ENCODE peak calls at places on chromosomes 16 and 17, in four cellular contexts. One of them, this sample, is unnamed.

GRCh38 chr17:43515641-43516040 is 30.5 kb downstream of the ETV4 start:
- DNase-seq in lung: no peak
- DNase-seq in Calu3: no peak
- DNase-seq in esophagus squamous epithelium: no peak
- DNase-seq in this sample: no peak

GRCh38 chr17:17628388-17629008 is 37.0 kb upstream of the PEMT start:
- DNase-seq in lung: no peak
- DNase-seq in esophagus squamous epithelium: no peak
- DNase-seq in Calu3: peak
- DNase-seq in this sample: no peak

GRCh38 chr16:54296543-54296942 is 10.0 kb upstream of the IRX3 start:
- DNase-seq in lung: no peak
- DNase-seq in Calu3: no peak
- DNase-seq in esophagus squamous epithelium: no peak
- DNase-seq in this sample: no peak

GRCh38 chr16:55480228-55480655 is 1.2 kb downstream of the MMP2 start:
- DNase-seq in lung: peak
- DNase-seq in esophagus squamous epithelium: no peak
- DNase-seq in Calu3: no peak
- DNase-seq in this sample: no peak

GRCh38 chr17:78961571-78961970 is 18.2 kb downstream of the LGALS3BP start:
- DNase-seq in lung: no peak
- DNase-seq in Calu3: no peak
- DNase-seq in esophagus squamous epithelium: no peak
- DNase-seq in this sample: no peak

GRCh38 chr17:47820023-47820789 is 1.4 kb downstream of the OSBPL7 start:
- DNase-seq in esophagus squamous epithelium: no peak
- DNase-seq in Calu3: peak
- DNase-seq in lung: peak
- DNase-seq in this sample: peak

GRCh38 chr17:27349540-27350021 is 55.7 kb downstream of the WSB1 start:
- DNase-seq in lung: no peak
- DNase-seq in esophagus squamous epithelium: no peak
- DNase-seq in Calu3: no peak
- DNase-seq in this sample: no peak

GRCh38 chr16:79571065-79571697 is 29.4 kb downstream of the MAF start:
- DNase-seq in Calu3: no peak
- DNase-seq in esophagus squamous epithelium: no peak
- DNase-seq in lung: no peak
- DNase-seq in this sample: no peak

GRCh38 chr17:44066204-44066930 is at the start of gene LSM12:
- DNase-seq in Calu3: peak
- DNase-seq in lung: peak
- DNase-seq in esophagus squamous epithelium: no peak
- DNase-seq in this sample: peak

GRCh38 chr16:11800385-11800718 is 3.3 kb upstream of the ZC3H7A start:
- DNase-seq in esophagus squamous epithelium: no peak
- DNase-seq in Calu3: no peak
- DNase-seq in lung: no peak
- DNase-seq in this sample: no peak

GRCh38 chr16:5557448-5557847 is 459.9 kb upstream of the EEF2KMT start:
- DNase-seq in Calu3: no peak
- DNase-seq in esophagus squamous epithelium: no peak
- DNase-seq in lung: no peak
- DNase-seq in this sample: no peak

GRCh38 chr17:79797492-79798295 is 817 bp upstream of the CBX8 start:
- DNase-seq in lung: no peak
- DNase-seq in esophagus squamous epithelium: no peak
- DNase-seq in Calu3: no peak
- DNase-seq in this sample: no peak

GRCh38 chr17:56595831-56596740 is 2.6 kb downstream of the NOG start:
- DNase-seq in esophagus squamous epithelium: no peak
- DNase-seq in lung: no peak
- DNase-seq in Calu3: peak
- DNase-seq in this sample: no peak

GRCh38 chr16:11639925-11640899 is 28.0 kb upstream of the SNN start:
- DNase-seq in lung: peak
- DNase-seq in Calu3: peak
- DNase-seq in esophagus squamous epithelium: no peak
- DNase-seq in this sample: peak

GRCh38 chr17:68513932-68514331 is 1.7 kb downstream of the PRKAR1A start:
- DNase-seq in lung: no peak
- DNase-seq in Calu3: no peak
- DNase-seq in esophagus squamous epithelium: no peak
- DNase-seq in this sample: no peak

GRCh38 chr16:56938664-56939513 is 6.9 kb downstream of the HERPUD1 start:
- DNase-seq in esophagus squamous epithelium: no peak
- DNase-seq in Calu3: no peak
- DNase-seq in lung: no peak
- DNase-seq in this sample: no peak

GRCh38 chr16:84484579-84485254 is 19.7 kb downstream of the MEAK7 start:
- DNase-seq in lung: peak
- DNase-seq in esophagus squamous epithelium: no peak
- DNase-seq in Calu3: peak
- DNase-seq in this sample: no peak

GRCh38 chr16:67117716-67118115 is 8.0 kb downstream of the PHAF1 start:
- DNase-seq in Calu3: no peak
- DNase-seq in esophagus squamous epithelium: no peak
- DNase-seq in lung: no peak
- DNase-seq in this sample: no peak

GRCh38 chr17:17491031-17491471 is 5.1 kb downstream of the RASD1 start:
- DNase-seq in esophagus squamous epithelium: no peak
- DNase-seq in lung: no peak
- DNase-seq in Calu3: no peak
- DNase-seq in this sample: no peak

GRCh38 chr17:72370819-72371218 is 250.0 kb downstream of the SOX9 start:
- DNase-seq in lung: no peak
- DNase-seq in Calu3: no peak
- DNase-seq in esophagus squamous epithelium: no peak
- DNase-seq in this sample: no peak

DNA sequence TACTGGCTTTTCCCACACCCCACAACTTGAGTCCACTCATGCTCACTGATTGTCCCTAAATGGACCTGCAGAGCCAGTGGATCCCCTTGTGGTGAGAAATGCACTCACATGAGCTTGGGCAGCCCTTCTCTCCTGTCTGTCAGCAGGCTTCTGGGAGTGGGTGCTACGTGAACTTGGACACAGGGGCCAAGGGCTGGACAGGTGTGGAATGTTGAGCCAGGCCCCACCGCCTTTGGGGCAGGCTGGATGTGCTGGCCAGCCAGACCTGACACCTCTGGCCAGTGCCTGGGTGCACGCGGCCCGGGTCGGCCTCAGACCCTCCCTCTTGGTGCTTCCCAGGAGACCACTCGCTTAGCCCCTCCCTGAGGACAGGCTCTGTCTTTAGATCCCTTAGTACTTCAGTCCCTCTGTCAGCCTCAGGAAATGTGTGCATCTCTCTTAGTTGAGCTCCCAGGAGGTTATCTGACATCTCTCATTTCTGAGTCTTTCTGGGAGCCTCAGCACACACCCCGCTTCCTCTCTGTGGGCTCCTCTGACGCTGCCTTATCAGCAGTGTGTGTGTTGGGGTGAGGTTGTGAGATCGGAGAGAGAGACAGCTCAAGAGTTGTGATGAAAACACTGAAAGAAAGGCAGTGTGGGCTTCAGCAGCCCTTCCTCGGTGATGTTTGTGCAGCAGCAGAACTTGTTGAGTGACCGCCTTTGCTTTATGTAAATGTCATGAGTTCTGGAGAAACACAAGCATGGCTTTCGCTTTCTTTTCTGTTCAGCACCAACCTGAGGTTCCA is 117.0 kb downstream of the RAB11FIP4 start:
- DNase-seq in lung: no peak
- DNase-seq in Calu3: no peak
- DNase-seq in esophagus squamous epithelium: no peak
- DNase-seq in this sample: no peak
- TF ChIP-seq CTCF in lung: no peak
- TF ChIP-seq CTCF in Calu3: no peak
- TF ChIP-seq CTCF in esophagus squamous epithelium: no peak
- TF ChIP-seq CTCF in this sample: peak

DNA sequence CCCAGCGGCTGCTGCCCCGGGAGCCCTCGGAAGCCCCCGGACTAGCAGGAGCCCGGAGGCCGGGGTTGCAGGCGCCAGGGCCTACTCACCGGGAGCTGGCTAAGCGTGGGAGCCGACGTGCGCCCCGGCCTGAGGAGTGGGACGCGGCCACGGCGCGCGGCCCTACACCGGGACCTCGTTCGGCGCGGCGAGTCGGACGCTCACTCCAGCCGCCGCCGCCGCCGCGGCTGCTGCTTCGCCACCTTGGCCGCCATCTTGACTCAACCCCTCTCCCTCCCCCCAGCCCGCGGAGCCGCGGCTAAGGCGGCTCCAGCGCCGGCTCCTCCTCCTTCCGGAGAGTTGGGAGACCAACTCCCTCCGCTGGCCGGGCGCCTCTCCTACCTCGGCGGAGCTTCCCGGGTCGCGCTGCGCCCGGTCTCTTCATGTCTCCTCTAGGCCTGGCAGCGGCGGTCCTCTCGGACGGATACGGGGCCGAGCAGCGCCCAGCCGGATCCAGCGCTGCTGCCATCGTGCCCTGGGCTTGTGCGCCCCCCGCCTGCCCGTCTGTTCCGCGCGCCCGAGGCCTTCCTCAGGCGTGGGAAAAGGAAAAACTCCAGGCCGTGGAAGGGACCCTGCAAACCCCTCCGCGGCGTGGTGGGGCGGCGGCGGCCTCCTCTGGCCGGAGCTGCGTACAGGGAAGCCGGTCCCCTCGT is at the start of gene NCOR1:
- DNase-seq in esophagus squamous epithelium: peak
- DNase-seq in lung: peak
- DNase-seq in Calu3: peak
- DNase-seq in this sample: peak
- TF ChIP-seq CTCF in esophagus squamous epithelium: no peak
- TF ChIP-seq CTCF in lung: no peak
- TF ChIP-seq CTCF in Calu3: no peak
- TF ChIP-seq CTCF in this sample: peak

DNA sequence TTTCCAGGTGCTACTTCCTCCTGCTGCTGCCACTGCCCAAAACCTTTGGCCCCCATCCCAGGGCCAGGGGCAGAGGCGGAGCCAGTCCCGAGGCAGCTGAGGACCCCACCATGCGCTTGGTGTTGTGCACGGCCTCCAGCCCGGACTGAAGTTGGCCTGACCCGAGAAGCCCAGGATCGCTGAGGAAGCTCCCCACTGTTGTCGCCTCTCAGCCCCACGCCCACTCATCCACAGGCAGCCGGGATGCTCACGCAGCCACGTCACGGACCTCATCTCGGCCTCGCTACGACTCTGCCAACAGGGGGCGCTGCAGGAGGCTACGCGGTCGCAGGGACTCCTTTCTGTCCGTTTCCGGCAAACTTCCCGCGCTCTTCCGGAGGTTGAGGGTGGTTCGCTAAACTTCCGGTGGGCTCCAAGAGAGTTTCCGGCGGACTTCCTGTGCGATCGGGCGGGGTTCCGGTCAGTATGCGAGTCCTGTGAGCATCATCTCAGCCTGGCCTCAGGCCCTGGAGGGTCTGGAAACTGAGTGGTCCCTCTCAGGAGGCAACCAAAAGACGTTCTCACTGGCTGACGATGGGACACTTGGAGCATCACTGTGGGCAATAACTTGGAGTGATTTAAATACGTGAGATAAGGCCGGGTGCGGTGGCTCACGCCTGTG is 12.4 kb downstream of the ZG16B start:
- DNase-seq in lung: peak
- DNase-seq in esophagus squamous epithelium: no peak
- DNase-seq in Calu3: no peak
- DNase-seq in this sample: peak
- TF ChIP-seq CTCF in lung: peak
- TF ChIP-seq CTCF in esophagus squamous epithelium: no peak
- TF ChIP-seq CTCF in Calu3: peak
- TF ChIP-seq CTCF in this sample: peak

GRCh38 chr17:59607061-59607460 is 12.6 kb upstream of the CLTC start:
- DNase-seq in esophagus squamous epithelium: no peak
- DNase-seq in lung: no peak
- DNase-seq in Calu3: no peak
- DNase-seq in this sample: no peak

GRCh38 chr17:59611503-59611902 is 8.2 kb upstream of the CLTC start:
- DNase-seq in lung: no peak
- DNase-seq in esophagus squamous epithelium: no peak
- DNase-seq in Calu3: no peak
- DNase-seq in this sample: no peak

GRCh38 chr17:59607817-59608403 is 11.8 kb upstream of the CLTC start:
- DNase-seq in lung: no peak
- DNase-seq in Calu3: no peak
- DNase-seq in esophagus squamous epithelium: no peak
- DNase-seq in this sample: no peak
- TF ChIP-seq CTCF in lung: no peak
- TF ChIP-seq CTCF in Calu3: no peak
- TF ChIP-seq CTCF in esophagus squamous epithelium: no peak
- TF ChIP-seq CTCF in this sample: peak

GRCh38 chr17:82917656-82918345 is 78.0 kb upstream of the ZNF750 start:
- DNase-seq in esophagus squamous epithelium: no peak
- DNase-seq in Calu3: peak
- DNase-seq in lung: no peak
- DNase-seq in this sample: no peak
- TF ChIP-seq CTCF in esophagus squamous epithelium: no peak
- TF ChIP-seq CTCF in Calu3: no peak
- TF ChIP-seq CTCF in lung: no peak
- TF ChIP-seq CTCF in this sample: peak

DNA sequence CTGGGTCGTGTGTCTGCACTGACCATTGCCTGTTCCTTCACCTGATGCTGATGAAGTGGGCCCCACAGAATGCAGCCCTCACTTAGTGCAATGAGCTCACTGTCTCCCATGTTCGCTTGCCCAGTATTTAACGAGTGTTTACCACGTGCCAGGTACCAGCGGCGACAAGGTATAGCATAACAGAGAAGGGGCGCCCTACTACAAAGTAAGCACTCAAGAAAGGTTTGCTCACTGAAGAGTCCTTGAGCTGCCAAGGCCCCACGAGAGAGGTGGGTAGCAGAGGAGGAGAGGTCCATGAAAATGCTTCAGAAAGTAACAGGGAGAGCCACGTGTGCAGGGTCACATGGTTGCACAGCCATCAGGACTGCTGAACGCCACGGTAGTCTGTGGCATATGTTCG is 230.0 kb downstream of the NTN1 start:
- DNase-seq in esophagus squamous epithelium: no peak
- DNase-seq in lung: peak
- DNase-seq in Calu3: no peak
- DNase-seq in this sample: no peak
- TF ChIP-seq CTCF in esophagus squamous epithelium: no peak
- TF ChIP-seq CTCF in lung: no peak
- TF ChIP-seq CTCF in Calu3: no peak
- TF ChIP-seq CTCF in this sample: no peak

DNA sequence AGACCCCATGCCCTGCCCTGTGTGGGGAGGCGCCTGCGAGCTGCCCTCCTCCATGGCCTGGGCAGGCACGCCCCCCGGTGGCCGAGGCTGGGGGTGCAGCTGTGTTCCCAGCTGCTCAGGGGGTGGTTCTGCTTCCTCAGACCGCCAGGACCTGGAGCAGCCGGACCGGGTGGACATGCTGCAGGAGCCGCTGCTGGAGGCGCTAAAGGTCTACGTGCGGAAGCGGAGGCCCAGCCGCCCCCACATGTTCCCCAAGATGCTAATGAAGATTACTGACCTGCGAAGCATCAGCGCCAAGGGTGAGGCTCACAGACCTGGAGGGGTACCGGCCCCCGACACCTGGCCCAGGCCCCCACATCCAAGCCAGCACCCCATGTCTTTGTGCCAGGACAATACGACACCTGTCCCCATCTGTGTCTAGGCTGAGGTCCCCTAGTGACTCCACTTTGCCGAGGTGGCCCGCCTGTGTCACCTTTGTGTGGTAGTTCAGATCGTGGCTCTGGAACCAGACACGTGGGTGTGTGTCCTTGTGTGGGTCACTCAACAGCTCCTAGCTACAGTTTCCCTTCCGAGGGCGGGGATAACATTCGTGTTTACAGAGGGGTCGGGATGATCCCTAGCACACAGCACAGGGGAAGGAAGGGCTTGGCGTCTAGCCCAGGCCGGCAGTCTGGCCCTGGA is 9.3 kb downstream of the GJD3 start:
- DNase-seq in lung: peak
- DNase-seq in Calu3: peak
- DNase-seq in esophagus squamous epithelium: no peak
- DNase-seq in this sample: peak
- TF ChIP-seq CTCF in lung: peak
- TF ChIP-seq CTCF in Calu3: no peak
- TF ChIP-seq CTCF in esophagus squamous epithelium: peak
- TF ChIP-seq CTCF in this sample: peak

This sample was measured in CD14-positive monocyte.